ENCODE peak calls at places on chromosomes 11 and 22, in five cellular contexts. One of them, this sample, is unnamed.

GRCh38 chr22:29370556-29370955 is 17.8 kb downstream of the AP1B1 start:
- DNase-seq in ovary: no peak
- DNase-seq in tibial nerve: no peak
- DNase-seq in heart right ventricle: no peak
- DNase-seq in heart left ventricle: no peak
- DNase-seq in this sample: no peak

GRCh38 chr22:46004105-46004866 is 27.3 kb upstream of the WNT7B start:
- DNase-seq in heart left ventricle: peak; percentile 67
- DNase-seq in heart right ventricle: no peak
- DNase-seq in tibial nerve: no peak
- DNase-seq in ovary: no peak
- DNase-seq in this sample: no peak

GRCh38 chr11:112756166-112756565 is 205.1 kb upstream of the NCAM1 start:
- DNase-seq in tibial nerve: no peak
- DNase-seq in heart left ventricle: no peak
- DNase-seq in heart right ventricle: no peak
- DNase-seq in ovary: no peak
- DNase-seq in this sample: no peak

GRCh38 chr22:23850136-23850611 is 7.5 kb upstream of the SLC2A11 start:
- DNase-seq in ovary: no peak
- DNase-seq in heart right ventricle: no peak
- DNase-seq in tibial nerve: no peak
- DNase-seq in heart left ventricle: no peak
- DNase-seq in this sample: no peak

GRCh38 chr11:63919267-63920125 is 2.5 kb upstream of the RCOR2 start:
- DNase-seq in tibial nerve: no peak
- DNase-seq in ovary: peak; percentile 49
- DNase-seq in heart right ventricle: peak; percentile 68
- DNase-seq in heart left ventricle: peak; percentile 86
- DNase-seq in this sample: peak; percentile 53

GRCh38 chr11:108698844-108699642 is 34.2 kb downstream of the DDX10 start:
- DNase-seq in heart left ventricle: no peak
- DNase-seq in heart right ventricle: no peak
- DNase-seq in tibial nerve: no peak
- DNase-seq in ovary: no peak
- DNase-seq in this sample: no peak

GRCh38 chr11:13339196-13340153 is 61.9 kb downstream of the BMAL1 start:
- DNase-seq in tibial nerve: no peak
- DNase-seq in ovary: peak; percentile 22
- DNase-seq in heart right ventricle: no peak
- DNase-seq in heart left ventricle: no peak
- DNase-seq in this sample: peak; percentile 31

GRCh38 chr11:65851083-65851579 is 6.8 kb downstream of the CFL1 start:
- DNase-seq in heart left ventricle: no peak
- DNase-seq in tibial nerve: no peak
- DNase-seq in ovary: no peak
- DNase-seq in heart right ventricle: no peak
- DNase-seq in this sample: peak; percentile 16

DNA sequence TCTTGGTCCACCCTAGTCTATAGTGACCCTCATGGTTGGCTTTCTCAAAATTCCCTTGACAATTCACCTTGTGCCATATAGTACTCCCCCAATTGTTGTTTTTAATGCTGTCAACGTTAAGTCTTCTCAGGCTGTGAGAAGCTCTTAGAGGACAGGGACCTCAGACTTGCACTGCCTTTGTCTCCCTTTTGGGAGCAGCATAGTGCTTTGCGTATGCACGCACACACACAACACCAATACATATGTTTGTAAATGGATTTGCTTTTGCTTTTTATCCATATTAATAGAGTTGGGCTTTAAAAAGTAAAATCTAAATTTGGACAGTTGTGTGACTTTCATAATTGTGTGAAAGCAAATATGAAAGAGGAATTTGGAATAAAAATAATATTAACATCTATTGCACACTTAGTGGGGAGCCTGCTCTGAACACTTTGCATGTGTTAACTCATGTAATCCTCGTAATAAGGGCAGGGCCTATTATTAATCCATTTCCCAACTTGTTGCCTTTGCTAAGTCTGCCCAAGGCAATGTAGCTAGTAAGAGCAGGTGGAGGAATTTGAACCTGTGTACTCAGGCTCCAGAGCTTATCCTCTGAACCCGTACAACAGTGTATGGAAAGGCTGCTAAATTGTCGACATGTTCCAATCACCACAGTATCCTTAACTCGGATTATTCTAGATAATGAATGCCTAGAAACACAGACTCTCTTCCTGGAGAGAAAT is 257.7 kb upstream of the NARS2 start:
- DNase-seq in tibial nerve: no peak
- DNase-seq in heart left ventricle: no peak
- DNase-seq in heart right ventricle: no peak
- DNase-seq in ovary: no peak
- DNase-seq in this sample: no peak
- TF ChIP-seq CTCF in tibial nerve: no peak
- TF ChIP-seq CTCF in heart left ventricle: peak; percentile 7
- TF ChIP-seq CTCF in heart right ventricle: no peak
- TF ChIP-seq CTCF in ovary: no peak
- TF ChIP-seq CTCF in this sample: peak; percentile 17

GRCh38 chr22:48369789-48370507 is 1457.7 kb downstream of the BRD1 start:
- DNase-seq in tibial nerve: no peak
- DNase-seq in heart right ventricle: no peak
- DNase-seq in heart left ventricle: no peak
- DNase-seq in ovary: no peak
- DNase-seq in this sample: peak; percentile 81

GRCh38 chr22:48371391-48371790 is 1456.3 kb downstream of the BRD1 start:
- DNase-seq in heart left ventricle: no peak
- DNase-seq in heart right ventricle: no peak
- DNase-seq in tibial nerve: no peak
- DNase-seq in ovary: no peak
- DNase-seq in this sample: no peak

GRCh38 chr22:48368975-48369525 is 1458.6 kb downstream of the BRD1 start:
- DNase-seq in ovary: no peak
- DNase-seq in heart left ventricle: no peak
- DNase-seq in heart right ventricle: no peak
- DNase-seq in tibial nerve: no peak
- DNase-seq in this sample: no peak

GRCh38 chr22:48372395-48372794 is 1455.3 kb downstream of the BRD1 start:
- DNase-seq in heart left ventricle: no peak
- DNase-seq in ovary: no peak
- DNase-seq in tibial nerve: no peak
- DNase-seq in heart right ventricle: no peak
- DNase-seq in this sample: no peak

DNA sequence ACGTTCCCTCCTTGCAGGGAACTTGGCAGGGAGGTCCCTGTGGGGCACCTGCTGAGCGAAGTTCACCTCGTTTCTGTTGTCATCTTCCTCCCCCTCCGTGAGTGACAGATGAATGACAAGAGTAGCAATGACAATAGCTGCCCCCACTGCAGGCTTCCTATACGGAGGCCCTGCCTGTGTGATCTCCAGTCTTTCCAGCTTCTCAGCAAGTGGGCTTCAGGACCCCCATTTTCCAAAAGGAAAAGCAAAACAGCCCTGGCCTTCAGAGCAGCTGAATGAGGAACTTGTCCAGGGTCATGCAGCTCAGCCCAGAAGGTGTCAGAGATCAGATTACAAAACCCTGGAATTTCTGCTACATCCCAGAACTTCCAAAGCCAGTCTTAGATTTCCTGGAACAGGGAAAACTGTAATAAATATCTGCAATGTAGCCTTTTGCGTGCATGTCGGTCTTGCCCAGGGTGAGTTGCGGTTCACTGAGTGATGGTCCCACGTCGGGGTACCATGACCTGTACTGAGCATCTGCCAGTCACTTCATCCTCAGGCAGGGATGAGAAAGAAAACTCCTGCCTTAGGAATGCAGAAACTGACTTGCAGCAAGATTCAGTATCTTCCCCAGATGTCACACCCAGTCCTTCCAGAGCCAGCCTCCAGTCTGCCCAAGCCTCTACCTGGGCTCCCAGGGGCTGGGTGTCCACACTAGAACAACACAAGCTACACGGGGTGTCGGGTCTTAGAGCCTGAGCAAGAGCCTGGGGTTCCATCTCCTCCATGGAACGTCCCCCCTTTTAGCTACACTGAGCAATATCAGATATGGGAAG is 1457.0 kb downstream of the BRD1 start:
- DNase-seq in heart right ventricle: no peak
- DNase-seq in tibial nerve: no peak
- DNase-seq in ovary: no peak
- DNase-seq in heart left ventricle: no peak
- DNase-seq in this sample: no peak
- H3K9me3 ChIP-seq in heart right ventricle: no peaks in the 10 kb centered on the region
- H3K9me3 ChIP-seq in tibial nerve: no peaks in the 10 kb centered on the region
- H3K9me3 ChIP-seq in ovary: no peaks in the 10 kb centered on the region
- H3K9me3 ChIP-seq in heart left ventricle: no peaks in the 10 kb centered on the region
- H3K9me3 ChIP-seq in this sample: no peaks in the 10 kb centered on the region

GRCh38 chr22:32680895-32681294 is 120.6 kb upstream of the TIMP3 start:
- DNase-seq in ovary: no peak
- DNase-seq in tibial nerve: no peak
- DNase-seq in heart left ventricle: no peak
- DNase-seq in heart right ventricle: no peak
- DNase-seq in this sample: no peak

GRCh38 chr22:32684822-32685187 is 116.7 kb upstream of the TIMP3 start:
- DNase-seq in heart right ventricle: no peak
- DNase-seq in ovary: no peak
- DNase-seq in tibial nerve: no peak
- DNase-seq in heart left ventricle: no peak
- DNase-seq in this sample: peak; percentile 42

GRCh38 chr22:32686354-32686753 is 115.2 kb upstream of the TIMP3 start:
- DNase-seq in heart left ventricle: no peak
- DNase-seq in ovary: no peak
- DNase-seq in tibial nerve: no peak
- DNase-seq in heart right ventricle: no peak
- DNase-seq in this sample: no peak

GRCh38 chr22:32685527-32685926 is 116.0 kb upstream of the TIMP3 start:
- DNase-seq in heart right ventricle: no peak
- DNase-seq in tibial nerve: no peak
- DNase-seq in ovary: no peak
- DNase-seq in heart left ventricle: no peak
- DNase-seq in this sample: no peak

GRCh38 chr22:32684148-32684821 is 117.2 kb upstream of the TIMP3 start:
- DNase-seq in tibial nerve: no peak
- DNase-seq in heart left ventricle: no peak
- DNase-seq in heart right ventricle: no peak
- DNase-seq in ovary: no peak
- DNase-seq in this sample: no peak
- H3K27ac ChIP-seq in tibial nerve: no peak overlapping the region
- H3K27ac ChIP-seq in heart left ventricle: no peak overlapping the region
- H3K27ac ChIP-seq in heart right ventricle: no peak overlapping the region
- H3K27ac ChIP-seq in ovary: no peak overlapping the region
- H3K27ac ChIP-seq in this sample: peak overlapping the region; percentile 29

GRCh38 chr11:10302744-10303557 is 1.9 kb upstream of the ADM start:
- DNase-seq in heart right ventricle: peak; percentile 90
- DNase-seq in tibial nerve: peak; percentile 84
- DNase-seq in ovary: peak; percentile 94
- DNase-seq in heart left ventricle: peak; percentile 94
- DNase-seq in this sample: peak; percentile 90
- TF ChIP-seq CTCF in heart right ventricle: no peak
- TF ChIP-seq CTCF in tibial nerve: peak; percentile 6
- TF ChIP-seq CTCF in ovary: no peak
- TF ChIP-seq CTCF in heart left ventricle: no peak
- TF ChIP-seq CTCF in this sample: no peak